ENCODE peak calls at places on chromosomes 2 and 18, in six cellular contexts. N is CD8-positive, alpha-beta memory T cell; L is NCI-H345; V is NB4; O is D341Med; E is LHCN-M2. I is an unnamed sample.

GRCh38 chr2:239225921-239226561 is 174.8 kb downstream of the HDAC4 start:
- DNase-seq in N (no peak), L (no peak), V (no peak), O (no peak), E (peak; percentile 83), I (no peak)

GRCh38 chr18:48992791-48993555 is 42.2 kb upstream of the SMAD7 start:
- DNase-seq in N (no peak), L (no peak), V (peak; percentile 87), O (no peak), E (no peak), I (no peak)

GRCh38 chr18:63831080-63831788 is 56.0 kb downstream of the SERPINB7 start:
- DNase-seq in N (no peak), L (no peak), V (peak; percentile 87), O (no peak), E (peak; percentile 88), I (no peak)

GRCh38 chr2:68365087-68365486 is at the start of gene PLEK:
- DNase-seq in N (peak; percentile 66), L (no peak), V (peak; percentile 98), O (no peak), E (no peak), I (no peak)

GRCh38 chr2:17476060-17476459 is 42.2 kb downstream of the RAD51AP2 start:
- DNase-seq in N (no peak), L (no peak), V (no peak), O (no peak), E (no peak), I (no peak)

GRCh38 chr2:241035142-241035817 is 36.9 kb downstream of the SNED1 start:
- DNase-seq in N (peak; percentile 70), L (no peak), V (no peak), O (no peak), E (no peak), I (peak; percentile 62)

GRCh38 chr2:119549236-119549635 is 5.0 kb downstream of the CFAP221 start:
- DNase-seq in N (no peak), L (no peak), V (no peak), O (no peak), E (peak; percentile 27), I (no peak)

GRCh38 chr18:58697131-58697530 is 25.9 kb downstream of the MALT1 start:
- DNase-seq in N (no peak), L (no peak), V (no peak), O (no peak), E (no peak), I (no peak)

GRCh38 chr2:189199797-189200196 is 20.2 kb upstream of the COL5A2 start:
- DNase-seq in N (no peak), L (no peak), V (no peak), O (no peak), E (no peak), I (no peak)

GRCh38 chr2:99689135-99689742 is 199.4 kb upstream of the REV1 start:
- DNase-seq in N (no peak), L (no peak), V (no peak), O (no peak), E (no peak), I (no peak)

GRCh38 chr2:157329524-157329923 is 3.9 kb upstream of the ERMN start:
- DNase-seq in N (no peak), L (peak; percentile 84), V (no peak), O (no peak), E (no peak), I (no peak)

GRCh38 chr2:27451095-27451494 is 8.9 kb downstream of the KRTCAP3 start:
- DNase-seq in N (no peak), L (no peak), V (no peak), O (no peak), E (no peak), I (no peak)

GRCh38 chr2:37456479-37456878 is 112.0 kb downstream of the QPCT start:
- DNase-seq in N (peak; percentile 64), L (no peak), V (peak; percentile 42), O (no peak), E (peak; percentile 80), I (no peak)

GRCh38 chr2:38267270-38267925 is 109.7 kb downstream of the ATL2 start:
- DNase-seq in N (no peak), L (no peak), V (no peak), O (no peak), E (no peak), I (no peak)

GRCh38 chr2:60416221-60417008 is 137.0 kb downstream of the BCL11A start:
- DNase-seq in N (no peak), L (no peak), V (peak; percentile 25), O (no peak), E (no peak), I (no peak)

GRCh38 chr18:32216390-32216789 is 26.6 kb downstream of the MEP1B start:
- DNase-seq in N (no peak), L (no peak), V (no peak), O (no peak), E (no peak), I (no peak)

GRCh38 chr2:204195498-204195897 is 258.9 kb downstream of the ICOS start:
- DNase-seq in N (no peak), L (no peak), V (no peak), O (no peak), E (no peak), I (no peak)

GRCh38 chr2:195580156-195580555 is 76.9 kb upstream of the SLC39A10 start:
- DNase-seq in N (no peak), L (no peak), V (peak; percentile 88), O (no peak), E (no peak), I (no peak)

GRCh38 chr2:69214898-69215297 is 172.1 kb downstream of the GFPT1 start:
- DNase-seq in N (no peak), L (no peak), V (no peak), O (no peak), E (peak; percentile 47), I (no peak)

GRCh38 chr2:64750817-64751285 is 97.1 kb upstream of the SERTAD2 start:
- DNase-seq in N (peak; percentile 99), L (peak; percentile 100), V (peak; percentile 100), O (peak; percentile 94), E (peak; percentile 99), I (peak; percentile 93)

GRCh38 chr2:221908518-221908917 is 336.4 kb upstream of the EPHA4 start:
- DNase-seq in N (no peak), L (no peak), V (no peak), O (no peak), E (no peak), I (no peak)

I was measured in T-helper 9 cell.